ENCODE peak calls at places on chromosomes 1 and 21, in ten cellular contexts. A, U, M, V, W, E, H, K, J and O are unnamed samples.

GRCh38 chr1:199054706-199055105 is 415.9 kb downstream of the PTPRC start:
- DNase-seq in A (no peak), U (no peak), M (no peak), V (no peak), W (no peak), E (no peak), H (no peak), K (no peak), J (no peak), O (no peak)

GRCh38 chr1:245797592-245798366 is 643.0 kb downstream of the KIF26B start:
- DNase-seq in A (no peak), U (peak; percentile 15), M (no peak), V (no peak), W (no peak), E (no peak), H (peak; percentile 44), K (no peak), J (no peak), O (no peak)

GRCh38 chr1:227428803-227429202 is 110.5 kb upstream of the CDC42BPA start:
- DNase-seq in A (no peak), U (peak; percentile 70), M (no peak), V (peak; percentile 70), W (no peak), E (no peak), H (peak; percentile 50), K (no peak), J (no peak), O (no peak)

GRCh38 chr21:38468989-38469388 is 29.3 kb downstream of the ERG start:
- DNase-seq in A (no peak), U (no peak), M (no peak), V (no peak), W (no peak), E (no peak), H (no peak), K (no peak), J (no peak), O (peak; percentile 12)

GRCh38 chr1:39642796-39643195 is 3.4 kb upstream of the HEYL start:
- DNase-seq in A (no peak), U (no peak), M (no peak), V (no peak), W (no peak), E (no peak), H (no peak), K (no peak), J (no peak), O (peak; percentile 68)

GRCh38 chr1:19559641-19560040 is 74.3 kb upstream of the CAPZB start:
- DNase-seq in A (no peak), U (peak; percentile 62), M (no peak), V (no peak), W (no peak), E (no peak), H (peak; percentile 92), K (no peak), J (no peak), O (peak; percentile 51)

GRCh38 chr1:43007377-43008105 is 48.9 kb upstream of the SLC2A1 start:
- DNase-seq in A (no peak), U (no peak), M (no peak), V (no peak), W (no peak), E (no peak), H (no peak), K (no peak), J (no peak), O (no peak)

GRCh38 chr1:179177614-179178013 is 51.9 kb downstream of the ABL2 start:
- DNase-seq in A (no peak), U (no peak), M (no peak), V (no peak), W (no peak), E (no peak), H (no peak), K (no peak), J (no peak), O (no peak)

GRCh38 chr1:41357451-41358151 is 3.6 kb upstream of the FOXO6 start:
- DNase-seq in A (no peak), U (no peak), M (peak; percentile 67), V (peak; percentile 71), W (no peak), E (peak; percentile 59), H (peak; percentile 69), K (peak; percentile 22), J (peak; percentile 56), O (no peak)

GRCh38 chr21:28608646-28609045 is 384.0 kb downstream of the LTN1 start:
- DNase-seq in A (no peak), U (no peak), M (no peak), V (no peak), W (no peak), E (no peak), H (no peak), K (no peak), J (no peak), O (no peak)

DNA sequence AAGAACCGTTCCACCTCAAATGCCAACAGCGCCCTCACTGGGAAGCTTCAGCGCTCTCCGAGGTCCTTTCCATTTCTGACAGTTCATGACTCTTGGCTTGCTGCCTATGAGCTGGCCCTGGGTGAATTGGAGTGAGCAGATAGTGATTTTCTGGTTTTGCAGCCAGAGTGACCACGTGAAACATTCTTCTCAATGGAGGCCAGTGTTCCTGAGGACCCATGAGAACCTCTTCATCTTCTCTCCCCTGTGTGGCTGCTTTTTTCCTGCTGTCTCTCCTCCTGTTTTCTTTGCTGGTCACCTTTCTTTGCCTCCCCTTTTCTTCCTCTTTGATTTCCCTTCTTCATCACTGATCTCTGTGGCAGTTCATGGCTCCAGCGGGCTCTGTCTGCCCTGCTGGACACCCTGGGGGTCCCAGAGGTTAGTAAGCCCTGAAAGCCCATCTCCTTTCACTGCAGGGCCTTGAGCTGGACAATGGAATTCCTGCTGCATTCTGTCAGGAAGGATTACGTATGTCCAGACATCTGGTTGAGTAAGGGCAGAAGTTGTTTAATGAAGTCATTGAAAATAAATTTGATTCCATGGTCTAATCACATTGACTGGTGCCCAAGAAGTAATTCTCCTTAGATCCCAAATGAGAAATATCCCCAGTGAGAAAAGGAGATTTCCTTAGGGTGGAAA is 29.9 kb downstream of the VASH2 start:
- DNase-seq in A (no peak), U (peak; percentile 29), M (no peak), V (peak; percentile 66), W (peak; percentile 34), E (no peak), H (peak; percentile 85), K (no peak), J (peak; percentile 27), O (peak; percentile 21)
- TF ChIP-seq CTCF in A (no peak), U (peak; percentile 16), M (no peak), V (peak; percentile 13), W (no peak), E (no peak), H (no peak), K (no peak), J (no peak), O (no peak)

GRCh38 chr21:41763996-41764395 is 2.9 kb downstream of the RIPK4 start:
- DNase-seq in A (no peak), U (no peak), M (no peak), V (no peak), W (no peak), E (no peak), H (no peak), K (no peak), J (no peak), O (no peak)
- H3K4me3 ChIP-seq in A (no peak overlapping the region), U (no peak overlapping the region), M (no peak overlapping the region), V (no peak overlapping the region), W (no peak overlapping the region), E (no peak overlapping the region), H (no peak overlapping the region), K (no peak overlapping the region), J (no peak overlapping the region), O (no peak overlapping the region)

GRCh38 chr1:206080421-206080820 is 27.4 kb downstream of the RHEX start:
- DNase-seq in A (no peak), U (no peak), M (no peak), V (no peak), W (no peak), E (no peak), H (no peak), K (no peak), J (no peak), O (no peak)

GRCh38 chr1:206075786-206076725 is 23.1 kb downstream of the RHEX start:
- DNase-seq in A (no peak), U (no peak), M (no peak), V (no peak), W (no peak), E (no peak), H (peak; percentile 22), K (no peak), J (no peak), O (peak; percentile 5)

GRCh38 chr1:206079130-206079529 is 26.2 kb downstream of the RHEX start:
- DNase-seq in A (no peak), U (no peak), M (no peak), V (no peak), W (no peak), E (no peak), H (no peak), K (no peak), J (no peak), O (no peak)

GRCh38 chr1:206070627-206071304 is 17.8 kb downstream of the RHEX start:
- DNase-seq in A (no peak), U (no peak), M (no peak), V (no peak), W (no peak), E (no peak), H (no peak), K (no peak), J (no peak), O (no peak)

GRCh38 chr1:206074839-206075238 is 21.9 kb downstream of the RHEX start:
- DNase-seq in A (no peak), U (no peak), M (no peak), V (no peak), W (no peak), E (no peak), H (no peak), K (no peak), J (no peak), O (no peak)
- TF ChIP-seq CTCF in A (no peak), U (peak; percentile 23), M (peak; percentile 2), V (no peak), W (no peak), E (no peak), H (no peak), K (no peak), J (no peak), O (no peak)

GRCh38 chr1:1211541-1212511 is 2.1 kb downstream of the TNFRSF4 start:
- DNase-seq in A (no peak), U (no peak), M (peak; percentile 32), V (peak; percentile 21), W (peak; percentile 11), E (peak; percentile 73), H (no peak), K (peak; percentile 49), J (peak; percentile 14), O (no peak)

GRCh38 chr1:1213153-1213918 is 617 bp downstream of the TNFRSF4 start:
- DNase-seq in A (no peak), U (no peak), M (peak; percentile 22), V (peak; percentile 31), W (peak; percentile 31), E (peak; percentile 81), H (no peak), K (no peak), J (peak; percentile 24), O (no peak)

GRCh38 chr1:1210726-1211540 is 3.0 kb downstream of the TNFRSF4 start:
- DNase-seq in A (no peak), U (no peak), M (peak; percentile 11), V (peak; percentile 24), W (peak; percentile 7), E (peak; percentile 73), H (no peak), K (peak; percentile 49), J (peak; percentile 11), O (no peak)

GRCh38 chr1:1213919-1214599 is at the start of gene TNFRSF4:
- DNase-seq in A (no peak), U (no peak), M (peak; percentile 19), V (peak; percentile 12), W (peak; percentile 11), E (no peak), H (no peak), K (no peak), J (peak; percentile 14), O (no peak)

GRCh38 chr1:1212780-1213152 is 1.2 kb downstream of the TNFRSF4 start:
- DNase-seq in A (no peak), U (no peak), M (peak; percentile 14), V (peak; percentile 64), W (peak; percentile 57), E (peak; percentile 92), H (no peak), K (peak; percentile 70), J (peak; percentile 64), O (no peak)
- H3K4me3 ChIP-seq in A (peak overlapping the region; percentile 31), U (no peak overlapping the region), M (no peak overlapping the region), V (peak overlapping the region; percentile 3), W (peak overlapping the region; percentile 51), E (peak overlapping the region; percentile 33), H (no peak overlapping the region), K (no peak overlapping the region), J (peak overlapping the region; percentile 35), O (no peak overlapping the region)